ENCODE peak calls at places on chromosomes 11 and 22, in six cellular contexts. One of them, this sample, is unnamed. For H3K36me3, the result is how much of the 10 kb centered on the place peaks cover.

GRCh38 chr11:32312865-32313403 is 122.4 kb downstream of the WT1 start:
- DNase-seq in CD8-positive, alpha-beta memory T cell: no peak
- DNase-seq in left ventricle myocardium inferior: no peak
- DNase-seq in CD4-positive, alpha-beta memory T cell: no peak
- DNase-seq in heart right ventricle: no peak
- DNase-seq in H7: peak
- DNase-seq in this sample: no peak

GRCh38 chr11:6911946-6912345 is 8.9 kb upstream of the OR2D3 start:
- DNase-seq in H7: no peak
- DNase-seq in CD4-positive, alpha-beta memory T cell: no peak
- DNase-seq in CD8-positive, alpha-beta memory T cell: no peak
- DNase-seq in left ventricle myocardium inferior: no peak
- DNase-seq in heart right ventricle: no peak
- DNase-seq in this sample: no peak

GRCh38 chr11:4565371-4565770 is 16.2 kb upstream of the OR52I2 start:
- DNase-seq in left ventricle myocardium inferior: no peak
- DNase-seq in heart right ventricle: no peak
- DNase-seq in CD8-positive, alpha-beta memory T cell: no peak
- DNase-seq in H7: no peak
- DNase-seq in CD4-positive, alpha-beta memory T cell: no peak
- DNase-seq in this sample: no peak

GRCh38 chr11:44930588-44931302 is 19.9 kb downstream of the TP53I11 start:
- DNase-seq in CD8-positive, alpha-beta memory T cell: no peak
- DNase-seq in H7: peak
- DNase-seq in left ventricle myocardium inferior: no peak
- DNase-seq in CD4-positive, alpha-beta memory T cell: no peak
- DNase-seq in heart right ventricle: no peak
- DNase-seq in this sample: no peak

GRCh38 chr11:62909107-62909894 is 11.9 kb downstream of the CHRM1 start:
- DNase-seq in left ventricle myocardium inferior: peak
- DNase-seq in H7: peak
- DNase-seq in heart right ventricle: peak
- DNase-seq in CD8-positive, alpha-beta memory T cell: no peak
- DNase-seq in CD4-positive, alpha-beta memory T cell: no peak
- DNase-seq in this sample: no peak

GRCh38 chr22:50544746-50545253 is 899 bp upstream of the KLHDC7B start:
- DNase-seq in CD8-positive, alpha-beta memory T cell: no peak
- DNase-seq in H7: peak
- DNase-seq in heart right ventricle: no peak
- DNase-seq in left ventricle myocardium inferior: no peak
- DNase-seq in CD4-positive, alpha-beta memory T cell: peak
- DNase-seq in this sample: no peak

GRCh38 chr11:2827256-2827655 is 58.3 kb downstream of the CDKN1C start:
- DNase-seq in left ventricle myocardium inferior: peak
- DNase-seq in CD4-positive, alpha-beta memory T cell: no peak
- DNase-seq in heart right ventricle: no peak
- DNase-seq in H7: no peak
- DNase-seq in CD8-positive, alpha-beta memory T cell: no peak
- DNase-seq in this sample: no peak

GRCh38 chr11:10654211-10655150 is 39.1 kb downstream of the IRAG1 start:
- DNase-seq in CD8-positive, alpha-beta memory T cell: peak
- DNase-seq in H7: peak
- DNase-seq in left ventricle myocardium inferior: no peak
- DNase-seq in heart right ventricle: no peak
- DNase-seq in CD4-positive, alpha-beta memory T cell: peak
- DNase-seq in this sample: peak

GRCh38 chr11:118783724-118784495 is 7.1 kb downstream of the DDX6 start:
- DNase-seq in CD8-positive, alpha-beta memory T cell: no peak
- DNase-seq in CD4-positive, alpha-beta memory T cell: no peak
- DNase-seq in H7: no peak
- DNase-seq in left ventricle myocardium inferior: peak
- DNase-seq in heart right ventricle: peak
- DNase-seq in this sample: no peak

DNA sequence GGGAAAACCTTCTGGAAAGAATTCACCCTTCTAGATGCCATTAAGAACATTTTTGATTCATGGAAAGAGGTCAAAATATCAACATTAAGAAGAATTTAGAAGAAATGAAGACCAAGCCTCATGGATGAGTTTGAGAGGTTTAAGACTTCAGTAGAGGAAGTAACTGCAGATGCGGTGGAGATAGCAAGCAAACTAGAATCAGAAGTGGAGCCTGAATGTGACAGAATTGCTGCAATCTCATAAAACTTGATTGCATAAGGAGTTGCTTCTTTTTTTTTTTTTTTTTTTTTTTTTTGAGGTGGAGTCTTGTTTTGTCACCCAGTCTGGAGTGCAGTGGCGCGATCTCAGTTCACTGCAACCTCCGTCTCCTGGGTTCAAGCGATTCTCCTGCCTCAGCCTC is 51.6 kb downstream of the MS4A13 start:
- DNase-seq in CD8-positive, alpha-beta memory T cell: no peak
- DNase-seq in left ventricle myocardium inferior: no peak
- DNase-seq in H7: no peak
- DNase-seq in CD4-positive, alpha-beta memory T cell: no peak
- DNase-seq in heart right ventricle: no peak
- DNase-seq in this sample: no peak
- H3K4me3 ChIP-seq in CD8-positive, alpha-beta memory T cell: no peak
- H3K4me3 ChIP-seq in left ventricle myocardium inferior: no peak
- H3K4me3 ChIP-seq in H7: no peak
- H3K4me3 ChIP-seq in CD4-positive, alpha-beta memory T cell: no peak
- H3K4me3 ChIP-seq in heart right ventricle: no peak
- H3K4me3 ChIP-seq in this sample: no peak

GRCh38 chr11:93813974-93814373 is 29.9 kb downstream of the MED17 start:
- DNase-seq in CD4-positive, alpha-beta memory T cell: no peak
- DNase-seq in CD8-positive, alpha-beta memory T cell: no peak
- DNase-seq in left ventricle myocardium inferior: no peak
- DNase-seq in H7: no peak
- DNase-seq in heart right ventricle: no peak
- DNase-seq in this sample: no peak

GRCh38 chr11:93807980-93808379 is 23.9 kb downstream of the MED17 start:
- DNase-seq in heart right ventricle: no peak
- DNase-seq in CD8-positive, alpha-beta memory T cell: no peak
- DNase-seq in CD4-positive, alpha-beta memory T cell: no peak
- DNase-seq in H7: no peak
- DNase-seq in left ventricle myocardium inferior: no peak
- DNase-seq in this sample: no peak
- H3K36me3 ChIP-seq in heart right ventricle: half or more
- H3K36me3 ChIP-seq in CD8-positive, alpha-beta memory T cell: under half
- H3K36me3 ChIP-seq in CD4-positive, alpha-beta memory T cell: half or more
- H3K36me3 ChIP-seq in H7: under half
- H3K36me3 ChIP-seq in left ventricle myocardium inferior: half or more
- H3K36me3 ChIP-seq in this sample: under half

GRCh38 chr11:68311155-68312116 is 955 bp upstream of the LRP5 start:
- DNase-seq in CD8-positive, alpha-beta memory T cell: no peak
- DNase-seq in H7: peak
- DNase-seq in heart right ventricle: no peak
- DNase-seq in CD4-positive, alpha-beta memory T cell: no peak
- DNase-seq in left ventricle myocardium inferior: no peak
- DNase-seq in this sample: no peak
- H3K4me3 ChIP-seq in CD8-positive, alpha-beta memory T cell: no peak
- H3K4me3 ChIP-seq in H7: peak
- H3K4me3 ChIP-seq in heart right ventricle: peak
- H3K4me3 ChIP-seq in CD4-positive, alpha-beta memory T cell: no peak
- H3K4me3 ChIP-seq in left ventricle myocardium inferior: peak
- H3K4me3 ChIP-seq in this sample: no peak

GRCh38 chr22:46331496-46331895 is 4.0 kb upstream of the TRMU start:
- DNase-seq in heart right ventricle: no peak
- DNase-seq in CD8-positive, alpha-beta memory T cell: no peak
- DNase-seq in H7: no peak
- DNase-seq in left ventricle myocardium inferior: no peak
- DNase-seq in CD4-positive, alpha-beta memory T cell: no peak
- DNase-seq in this sample: no peak
- H3K36me3 ChIP-seq in heart right ventricle: under half
- H3K36me3 ChIP-seq in CD8-positive, alpha-beta memory T cell: under half
- H3K36me3 ChIP-seq in H7: under half
- H3K36me3 ChIP-seq in left ventricle myocardium inferior: under half
- H3K36me3 ChIP-seq in CD4-positive, alpha-beta memory T cell: under half
- H3K36me3 ChIP-seq in this sample: under half

DNA sequence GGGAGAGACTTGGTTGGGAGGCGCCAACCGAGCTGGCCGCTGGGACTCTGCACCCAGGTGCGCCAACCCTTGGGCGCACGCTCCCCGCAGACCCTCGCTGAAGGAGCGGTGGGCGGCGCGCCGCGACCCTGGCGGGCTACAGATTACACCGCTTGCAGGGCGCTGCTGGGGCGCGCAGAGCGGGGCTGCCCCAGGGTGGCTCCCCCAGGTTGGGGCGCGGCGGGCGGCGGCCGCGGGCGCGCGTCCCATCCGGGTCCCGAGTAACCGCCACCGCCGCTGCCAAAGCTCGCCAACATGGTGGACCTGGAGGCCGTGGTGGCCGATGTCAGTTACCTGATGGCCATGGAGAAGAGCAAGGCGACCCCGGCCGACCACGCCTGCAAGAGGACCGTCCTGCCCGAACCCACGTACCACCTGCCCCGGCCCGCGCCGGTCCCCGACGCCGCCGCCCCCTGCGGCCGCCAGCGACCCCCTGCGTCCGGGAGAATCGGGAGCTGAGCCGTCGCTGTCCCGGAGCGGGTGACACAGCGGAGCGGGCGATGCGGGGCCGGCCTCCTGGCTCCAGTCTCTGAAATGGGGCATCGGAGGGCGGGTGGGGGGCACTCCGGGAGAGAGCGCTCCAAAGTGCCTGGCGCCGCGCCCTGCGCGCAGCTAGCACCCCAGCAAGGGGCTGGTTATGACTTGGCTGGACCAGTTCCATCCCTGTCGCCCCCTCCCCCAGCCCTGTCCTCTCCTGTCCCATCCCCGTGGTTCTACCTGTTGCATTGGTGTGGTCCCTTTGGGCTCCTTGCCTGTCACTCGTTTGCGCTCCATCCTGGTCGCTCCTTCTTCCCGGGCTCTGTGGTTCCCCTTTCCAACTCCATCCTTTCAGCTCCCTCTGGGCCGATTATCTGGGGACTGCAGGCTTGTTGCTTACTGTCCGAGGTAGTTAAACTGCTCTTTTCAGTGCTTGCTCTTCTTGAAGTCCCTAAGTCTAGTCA is 143.3 kb upstream of the GRK3 start:
- DNase-seq in CD8-positive, alpha-beta memory T cell: no peak
- DNase-seq in heart right ventricle: no peak
- DNase-seq in left ventricle myocardium inferior: no peak
- DNase-seq in CD4-positive, alpha-beta memory T cell: no peak
- DNase-seq in H7: peak
- DNase-seq in this sample: peak
- H3K4me3 ChIP-seq in CD8-positive, alpha-beta memory T cell: no peak
- H3K4me3 ChIP-seq in heart right ventricle: peak
- H3K4me3 ChIP-seq in left ventricle myocardium inferior: peak
- H3K4me3 ChIP-seq in CD4-positive, alpha-beta memory T cell: no peak
- H3K4me3 ChIP-seq in H7: peak
- H3K4me3 ChIP-seq in this sample: no peak

DNA sequence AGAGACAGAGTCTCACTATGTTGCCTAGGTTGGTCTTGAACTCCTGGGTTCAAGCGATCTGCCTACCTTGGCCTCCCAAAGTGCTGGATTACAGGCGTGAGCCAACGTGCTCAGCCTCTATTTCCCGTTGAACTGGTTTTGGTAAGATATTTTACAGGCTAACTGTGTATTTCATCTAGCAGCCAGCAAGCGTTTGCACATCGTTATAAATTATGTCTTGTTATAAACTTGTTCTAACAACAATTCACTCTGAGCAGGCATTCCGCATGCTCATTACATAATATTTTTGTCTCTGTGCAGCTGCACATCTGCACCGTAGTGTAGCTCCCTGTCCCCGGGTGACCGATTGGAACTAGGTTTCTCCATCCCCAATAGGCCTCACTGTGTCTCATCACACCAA is 47.9 kb downstream of the TST start:
- DNase-seq in CD4-positive, alpha-beta memory T cell: no peak
- DNase-seq in H7: no peak
- DNase-seq in heart right ventricle: no peak
- DNase-seq in CD8-positive, alpha-beta memory T cell: no peak
- DNase-seq in left ventricle myocardium inferior: no peak
- DNase-seq in this sample: no peak
- H3K36me3 ChIP-seq in CD4-positive, alpha-beta memory T cell: under half
- H3K36me3 ChIP-seq in H7: under half
- H3K36me3 ChIP-seq in heart right ventricle: under half
- H3K36me3 ChIP-seq in CD8-positive, alpha-beta memory T cell: under half
- H3K36me3 ChIP-seq in left ventricle myocardium inferior: under half
- H3K36me3 ChIP-seq in this sample: under half

GRCh38 chr11:57763568-57763967 is 2.0 kb downstream of the CTNND1 start:
- DNase-seq in CD4-positive, alpha-beta memory T cell: no peak
- DNase-seq in heart right ventricle: no peak
- DNase-seq in left ventricle myocardium inferior: no peak
- DNase-seq in CD8-positive, alpha-beta memory T cell: no peak
- DNase-seq in H7: peak
- DNase-seq in this sample: no peak

GRCh38 chr11:57761301-57762234 is at the start of gene CTNND1:
- DNase-seq in CD4-positive, alpha-beta memory T cell: no peak
- DNase-seq in heart right ventricle: peak
- DNase-seq in left ventricle myocardium inferior: peak
- DNase-seq in CD8-positive, alpha-beta memory T cell: no peak
- DNase-seq in H7: peak
- DNase-seq in this sample: no peak

GRCh38 chr11:57764527-57764926 is 2.9 kb downstream of the CTNND1 start:
- DNase-seq in CD8-positive, alpha-beta memory T cell: no peak
- DNase-seq in left ventricle myocardium inferior: no peak
- DNase-seq in heart right ventricle: no peak
- DNase-seq in CD4-positive, alpha-beta memory T cell: no peak
- DNase-seq in H7: no peak
- DNase-seq in this sample: no peak

GRCh38 chr11:57764972-57765371 is 3.4 kb downstream of the CTNND1 start:
- DNase-seq in CD4-positive, alpha-beta memory T cell: no peak
- DNase-seq in H7: no peak
- DNase-seq in heart right ventricle: no peak
- DNase-seq in CD8-positive, alpha-beta memory T cell: no peak
- DNase-seq in left ventricle myocardium inferior: no peak
- DNase-seq in this sample: no peak

DNA sequence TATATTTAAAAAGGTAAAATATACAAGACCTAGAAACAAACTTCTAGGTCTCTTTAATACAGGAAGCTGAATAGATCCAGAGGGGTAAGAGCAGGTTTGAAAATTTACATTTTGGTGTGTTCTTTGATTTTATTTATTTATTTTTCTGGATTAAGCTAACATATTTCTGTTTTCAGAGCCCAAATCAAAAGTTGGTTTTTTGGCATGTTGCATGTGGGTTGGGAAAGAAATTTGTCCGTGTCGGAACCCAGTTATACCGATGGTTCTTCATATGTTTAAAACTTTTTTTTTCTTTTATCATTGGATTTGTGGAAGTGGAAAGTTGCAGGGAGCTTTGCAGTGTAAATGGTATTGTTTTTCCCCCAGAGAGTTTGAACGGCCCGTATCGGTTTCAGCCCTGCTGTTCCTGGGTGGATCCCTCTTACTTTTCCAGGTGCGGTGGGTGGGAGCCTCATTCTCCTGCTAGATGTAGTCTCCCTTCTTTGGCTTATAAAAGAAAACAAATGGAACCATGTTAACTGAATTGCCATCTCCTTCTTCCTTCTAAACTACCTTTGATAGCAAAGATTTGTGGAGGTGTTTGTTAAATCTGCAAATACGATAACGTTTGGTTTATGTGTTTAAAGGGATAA is 749 bp downstream of the CTNND1 start:
- DNase-seq in CD4-positive, alpha-beta memory T cell: no peak
- DNase-seq in CD8-positive, alpha-beta memory T cell: no peak
- DNase-seq in H7: no peak
- DNase-seq in left ventricle myocardium inferior: no peak
- DNase-seq in heart right ventricle: no peak
- DNase-seq in this sample: no peak
- H3K4me3 ChIP-seq in CD4-positive, alpha-beta memory T cell: no peak
- H3K4me3 ChIP-seq in CD8-positive, alpha-beta memory T cell: no peak
- H3K4me3 ChIP-seq in H7: peak
- H3K4me3 ChIP-seq in left ventricle myocardium inferior: peak
- H3K4me3 ChIP-seq in heart right ventricle: peak
- H3K4me3 ChIP-seq in this sample: no peak